ENCODE peak calls at places on chromosomes 12 and 14, in nine cellular contexts. K is cardiac muscle cell, N is tibial nerve, C is suprapubic skin, V is uterus, U is Caco-2, A is psoas muscle, M is transverse colon, W is body of pancreas. S is an unnamed sample. For H3K4me1, H3K36me3 and H3K9me3, the result is how much of the 10 kb centered on the place peaks cover.

GRCh38 chr12:4064008-4064407 is 190.8 kb upstream of the PARP11 start:
- DNase-seq in K (no peak), N (no peak), C (no peak), V (no peak), U (no peak), A (no peak), M (no peak), W (no peak), S (no peak)

GRCh38 chr14:70832536-70833305 is 23.4 kb upstream of the MAP3K9 start:
- DNase-seq in K (peak), N (no peak), C (no peak), V (no peak), U (no peak), A (no peak), M (no peak), W (no peak), S (no peak)

GRCh38 chr12:113007166-113007565 is 28.8 kb downstream of the OAS2 start:
- DNase-seq in K (peak), N (no peak), C (peak), V (no peak), U (no peak), A (no peak), M (no peak), W (no peak), S (no peak)

GRCh38 chr14:92914087-92914656 is 8.8 kb upstream of the CHGA start:
- DNase-seq in K (peak), N (no peak), C (no peak), V (no peak), U (no peak), A (no peak), M (no peak), W (peak), S (no peak)

GRCh38 chr14:103422981-103423600 is 37.9 kb downstream of the MARK3 start:
- DNase-seq in K (peak), N (no peak), C (no peak), V (no peak), U (no peak), A (no peak), M (no peak), W (no peak), S (no peak)

GRCh38 chr14:101108579-101109346 is 205.2 kb upstream of the RTL1 start:
- DNase-seq in K (no peak), N (no peak), C (peak), V (no peak), U (no peak), A (peak), M (no peak), W (no peak), S (no peak)

GRCh38 chr12:28824193-28824846 is 324.8 kb upstream of the FAR2 start:
- DNase-seq in K (no peak), N (no peak), C (no peak), V (no peak), U (no peak), A (no peak), M (no peak), W (no peak), S (no peak)

GRCh38 chr14:51789631-51790030 is 70.8 kb upstream of the GNG2 start:
- DNase-seq in K (no peak), N (no peak), C (no peak), V (no peak), U (no peak), A (no peak), M (no peak), W (no peak), S (no peak)

GRCh38 chr12:127944211-127944899 is 322.6 kb upstream of the TMEM132C start:
- DNase-seq in K (no peak), N (no peak), C (no peak), V (no peak), U (no peak), A (no peak), M (no peak), W (no peak), S (no peak)

GRCh38 chr12:70910666-70911065 is 9.9 kb downstream of the PTPRR start:
- DNase-seq in K (no peak), N (no peak), C (no peak), V (no peak), U (no peak), A (no peak), M (no peak), W (no peak), S (no peak)

GRCh38 chr12:106147956-106148355 is 9.2 kb upstream of the NUAK1 start:
- DNase-seq in K (no peak), N (no peak), C (no peak), V (no peak), U (no peak), A (peak), M (peak), W (peak), S (no peak)

GRCh38 chr12:128228581-128228980 is 38.4 kb upstream of the TMEM132C start:
- DNase-seq in K (no peak), N (no peak), C (no peak), V (no peak), U (no peak), A (no peak), M (no peak), W (no peak), S (no peak)

GRCh38 chr14:56995010-56995409 is 184.7 kb upstream of the OTX2 start:
- DNase-seq in K (no peak), N (no peak), C (no peak), V (no peak), U (no peak), A (no peak), M (no peak), W (no peak), S (no peak)

GRCh38 chr12:14651371-14651770 is 45.0 kb downstream of the GUCY2C start:
- DNase-seq in K (no peak), N (no peak), C (no peak), V (no peak), U (no peak), A (no peak), M (no peak), W (no peak), S (no peak)

GRCh38 chr12:1859643-1860042 is 39.3 kb downstream of the LRTM2 start:
- DNase-seq in K (no peak), N (no peak), C (no peak), V (no peak), U (peak), A (no peak), M (no peak), W (no peak), S (no peak)

GRCh38 chr14:68245146-68246073 is 425.8 kb downstream of the RAD51B start:
- DNase-seq in K (peak), N (peak), C (no peak), V (peak), U (no peak), A (no peak), M (no peak), W (no peak), S (no peak)
- H3K4me1 ChIP-seq in K (half or more), N (half or more), C (half or more), V (under half), U (half or more), A (half or more), M (half or more), W (half or more), S (under half)

DNA sequence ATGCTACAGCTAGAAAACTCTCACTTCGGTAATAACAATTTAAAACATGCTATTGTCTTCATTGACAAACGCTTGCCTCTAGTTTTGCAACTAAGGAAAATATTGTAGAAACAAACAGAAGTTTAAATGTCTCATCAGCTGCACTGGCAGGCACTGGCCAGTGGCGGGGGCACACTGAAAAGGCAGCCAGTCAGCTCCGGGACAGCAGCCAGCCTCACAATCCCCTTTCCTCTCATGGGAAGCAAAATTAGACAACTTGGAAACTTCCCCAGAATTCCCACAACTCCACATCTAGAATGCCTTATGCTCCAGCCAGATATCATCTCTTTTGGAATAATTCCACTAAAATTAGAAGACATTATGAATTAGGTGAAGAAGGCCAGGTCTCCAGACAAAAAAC is 72.0 kb downstream of the CLIP1 start:
- DNase-seq in K (peak), N (no peak), C (no peak), V (no peak), U (no peak), A (peak), M (no peak), W (no peak), S (no peak)
- H3K36me3 ChIP-seq in K (under half), N (under half), C (half or more), V (under half), U (under half), A (under half), M (under half), W (under half), S (under half)

GRCh38 chr14:79516009-79516408 is 695.3 kb downstream of the DIO2 start:
- DNase-seq in K (no peak), N (no peak), C (no peak), V (no peak), U (no peak), A (no peak), M (no peak), W (no peak), S (no peak)
- H3K9me3 ChIP-seq in K (under half), N (under half), C (under half), V (under half), U (under half), A (under half), M (under half), W (under half), S (under half)

DNA sequence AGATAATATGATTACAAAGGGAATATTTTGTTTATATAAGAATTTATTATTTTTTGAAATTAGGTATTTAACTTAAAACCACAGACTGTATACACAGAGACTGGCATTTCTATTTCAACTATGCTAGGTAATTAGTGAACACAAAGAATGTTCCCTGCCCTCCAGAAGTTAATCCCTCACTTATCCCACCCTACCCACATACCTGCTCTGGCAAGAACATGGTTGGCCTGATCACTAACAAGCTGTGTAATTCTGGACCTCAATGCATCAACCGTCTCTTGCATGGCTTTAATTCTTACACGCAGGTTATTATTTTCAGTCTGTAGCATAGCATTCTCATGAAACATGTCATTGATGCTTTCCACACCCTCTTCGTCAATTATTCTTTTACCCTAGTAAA is 85.9 kb downstream of the KIF21A start:
- DNase-seq in K (no peak), N (no peak), C (no peak), V (no peak), U (no peak), A (no peak), M (no peak), W (no peak), S (no peak)
- H3K4me1 ChIP-seq in K (under half), N (under half), C (under half), V (under half), U (under half), A (under half), M (under half), W (under half), S (under half)

DNA sequence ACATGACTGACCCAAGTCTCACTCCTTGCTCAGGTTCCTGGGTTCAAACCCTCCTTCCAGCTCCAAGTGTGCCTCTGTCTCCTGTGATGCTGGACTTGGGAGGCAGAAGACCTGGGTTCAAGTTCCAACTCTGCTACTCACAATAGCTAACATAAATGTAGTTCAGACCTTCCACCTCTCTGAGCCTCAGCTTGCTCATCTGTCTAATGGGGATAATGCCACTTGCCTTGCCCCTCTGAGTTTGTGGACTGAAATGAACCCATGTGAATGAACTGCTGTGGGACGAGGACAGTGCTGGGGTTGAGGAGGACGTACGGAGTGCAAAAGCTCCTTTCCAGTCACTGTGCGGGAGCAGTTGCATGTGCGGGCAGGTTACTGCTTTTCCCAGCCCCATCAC is 40.9 kb downstream of the ACADS start:
- DNase-seq in K (no peak), N (no peak), C (no peak), V (no peak), U (no peak), A (no peak), M (no peak), W (no peak), S (no peak)
- H3K36me3 ChIP-seq in K (under half), N (under half), C (half or more), V (under half), U (under half), A (under half), M (under half), W (under half), S (half or more)

GRCh38 chr14:94411638-94412037 is 23.2 kb upstream of the SERPINA1 start:
- DNase-seq in K (no peak), N (no peak), C (no peak), V (no peak), U (no peak), A (no peak), M (peak), W (no peak), S (no peak)
- H3K9me3 ChIP-seq in K (under half), N (under half), C (under half), V (under half), U (under half), A (under half), M (under half), W (under half), S (under half)

DNA sequence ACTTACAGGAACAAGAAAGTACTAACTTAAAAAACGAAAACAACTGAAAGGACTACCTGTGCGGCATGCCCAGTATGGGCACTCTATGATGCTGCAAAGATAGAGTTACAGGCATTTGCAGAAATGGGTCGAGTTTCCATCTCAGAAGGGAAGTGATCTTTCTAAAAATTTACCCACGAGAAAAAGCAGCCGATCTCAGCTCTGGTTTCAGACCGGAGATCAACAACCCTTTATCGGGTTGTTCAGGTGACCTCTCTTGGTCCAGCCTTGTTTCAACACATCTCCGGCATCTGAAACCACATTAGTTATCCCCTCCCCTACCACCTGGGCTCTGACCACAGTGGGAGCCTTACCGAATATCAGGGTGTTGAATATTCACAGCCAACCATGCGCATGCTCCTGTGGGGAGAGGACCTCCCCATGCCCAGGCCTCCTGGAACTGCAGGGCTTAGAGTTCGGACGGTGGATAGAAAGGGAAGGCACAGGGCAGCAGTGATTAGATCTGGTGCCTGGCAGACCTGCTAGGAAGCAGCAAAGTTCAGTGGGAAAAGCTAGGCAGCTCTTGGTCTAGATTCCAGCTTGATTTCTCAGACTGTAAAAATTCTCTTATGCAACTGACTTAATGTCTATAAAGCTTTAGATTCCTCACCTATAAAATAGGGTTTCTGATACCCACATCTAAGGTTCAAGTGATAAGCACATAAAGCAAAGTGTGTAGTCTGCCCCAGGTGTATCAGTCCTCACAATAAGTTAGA is 906.0 kb downstream of the VRK1 start:
- DNase-seq in K (no peak), N (no peak), C (no peak), V (no peak), U (no peak), A (no peak), M (no peak), W (no peak), S (peak)
- H3K4me1 ChIP-seq in K (under half), N (under half), C (under half), V (under half), U (under half), A (under half), M (under half), W (under half), S (half or more)

DNA sequence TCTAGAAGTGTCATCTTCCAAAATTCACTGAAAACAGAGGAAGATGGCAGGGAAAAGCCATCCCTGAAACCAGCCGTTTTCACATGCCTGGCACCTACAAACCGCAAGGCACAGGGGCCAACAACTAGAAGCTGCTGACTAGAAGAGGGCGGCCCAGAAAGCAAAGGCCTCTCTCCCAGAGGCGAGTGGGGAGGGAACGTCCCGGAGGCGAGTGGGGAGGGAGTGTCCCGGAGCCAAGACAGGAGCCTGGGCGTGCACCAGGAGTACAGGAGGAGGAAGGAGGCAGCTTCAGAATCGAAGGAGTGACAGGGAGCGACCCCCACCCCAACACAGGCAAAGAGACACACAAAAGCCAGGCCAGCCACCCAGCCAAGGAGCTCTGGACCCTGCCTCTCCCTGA is 21.0 kb downstream of the ANKLE2 start:
- DNase-seq in K (no peak), N (no peak), C (no peak), V (no peak), U (no peak), A (no peak), M (no peak), W (no peak), S (no peak)
- H3K36me3 ChIP-seq in K (half or more), N (half or more), C (half or more), V (under half), U (under half), A (under half), M (under half), W (under half), S (half or more)